ENCODE peak calls at places on chromosomes 6 and 20, in six cellular contexts. K, W, I, G, V and E are unnamed samples.

GRCh38 chr6:236519-236918 is 55.8 kb upstream of the DUSP22 start:
- DNase-seq in K (no peak), W (no peak), I (no peak), G (no peak), V (no peak), E (no peak)

GRCh38 chr20:43832961-43833360 is 81.7 kb upstream of the TOX2 start:
- DNase-seq in K (no peak), W (no peak), I (no peak), G (no peak), V (no peak), E (no peak)

GRCh38 chr20:23629017-23629541 is 8.7 kb downstream of the CST3 start:
- DNase-seq in K (peak), W (no peak), I (peak), G (peak), V (peak), E (no peak)

GRCh38 chr20:60215786-60216730 is 257.8 kb downstream of the CDH26 start:
- DNase-seq in K (no peak), W (no peak), I (no peak), G (no peak), V (no peak), E (no peak)

GRCh38 chr20:6994452-6994851 is 227.0 kb downstream of the BMP2 start:
- DNase-seq in K (peak), W (no peak), I (no peak), G (no peak), V (peak), E (no peak)

GRCh38 chr20:47274449-47275108 is 81.9 kb downstream of the ZMYND8 start:
- DNase-seq in K (peak), W (no peak), I (peak), G (peak), V (peak), E (no peak)

GRCh38 chr20:9301129-9302072 is 213.0 kb upstream of the LAMP5 start:
- DNase-seq in K (peak), W (no peak), I (peak), G (no peak), V (peak), E (no peak)

GRCh38 chr6:107330190-107330589 is 129.2 kb downstream of the PDSS2 start:
- DNase-seq in K (no peak), W (no peak), I (no peak), G (no peak), V (no peak), E (no peak)

GRCh38 chr20:53226788-53227187 is 254.6 kb downstream of the TSHZ2 start:
- DNase-seq in K (no peak), W (no peak), I (no peak), G (no peak), V (no peak), E (no peak)